ENCODE peak calls at places on chromosomes 2 and 18, in five cellular contexts. I is GM20000, J is lower leg skin, S is cardiac muscle cell, Z is lung. C is an unnamed sample.

GRCh38 chr2:156689945-156690344 is 253.8 kb downstream of the GPD2 start:
- DNase-seq in I (no peak), S (no peak), J (no peak), Z (no peak), C (no peak)

GRCh38 chr2:174263989-174264388 is 15.7 kb upstream of the OLA1 start:
- DNase-seq in S (peak), I (no peak), J (no peak), Z (no peak), C (no peak)

GRCh38 chr2:9099341-9099751 is 95.9 kb upstream of the MBOAT2 start:
- DNase-seq in Z (no peak), J (peak), I (peak), S (no peak), C (no peak)

GRCh38 chr2:187834787-187835186 is 280.6 kb upstream of the TFPI start:
- DNase-seq in I (no peak), Z (no peak), S (no peak), J (no peak), C (no peak)

GRCh38 chr2:157329524-157329923 is 3.9 kb upstream of the ERMN start:
- DNase-seq in S (no peak), J (no peak), I (no peak), Z (no peak), C (no peak)

GRCh38 chr2:149716687-149717086 is 129.1 kb upstream of the MMADHC start:
- DNase-seq in I (no peak), J (no peak), Z (no peak), S (no peak), C (no peak)

GRCh38 chr18:63255435-63255834 is 64.1 kb downstream of the BCL2 start:
- DNase-seq in Z (no peak), I (peak), S (no peak), J (no peak), C (no peak)

GRCh38 chr2:182550234-182550633 is 123.4 kb upstream of the PDE1A start:
- DNase-seq in S (no peak), Z (no peak), J (no peak), I (no peak), C (no peak)

GRCh38 chr2:235765181-235765820 is 271.5 kb downstream of the AGAP1 start:
- DNase-seq in I (peak), S (peak), Z (no peak), J (peak), C (no peak)

GRCh38 chr2:193963472-193964119 is 1693.4 kb upstream of the SLC39A10 start:
- DNase-seq in Z (no peak), S (peak), I (peak), J (no peak), C (no peak)

GRCh38 chr18:48222118-48222517 is 187.1 kb downstream of the ZBTB7C start:
- DNase-seq in S (peak), Z (peak), I (no peak), J (no peak), C (no peak)

GRCh38 chr18:45521151-45521550 is 94.1 kb upstream of the SLC14A2 start:
- DNase-seq in S (peak), Z (no peak), I (no peak), J (no peak), C (no peak)

GRCh38 chr2:64128943-64129391 is 15.3 kb downstream of the PELI1 start:
- DNase-seq in S (no peak), Z (no peak), I (peak), J (no peak), C (no peak)

GRCh38 chr2:127932199-127932877 is 46.6 kb upstream of the AMMECR1L start:
- DNase-seq in Z (no peak), S (peak), I (no peak), J (no peak), C (no peak)

GRCh38 chr2:105800953-105801635 is 56.4 kb downstream of the NCK2 start:
- DNase-seq in Z (no peak), I (no peak), J (no peak), S (no peak), C (no peak)

GRCh38 chr2:142742301-142743214 is 134.9 kb upstream of the KYNU start:
- DNase-seq in S (peak), I (no peak), Z (no peak), J (no peak), C (no peak)

GRCh38 chr2:240929364-240930095 is 23.4 kb downstream of the CROCC2 start:
- DNase-seq in I (no peak), Z (no peak), J (peak), S (no peak), C (no peak)

GRCh38 chr2:232539298-232540231 is at the start of gene CHRNG:
- DNase-seq in Z (no peak), J (peak), I (no peak), S (no peak), C (peak)

GRCh38 chr2:173550143-173550542 is 195.5 kb downstream of the CDCA7 start:
- DNase-seq in I (no peak), Z (no peak), J (no peak), S (no peak), C (no peak)

GRCh38 chr18:54192415-54192814 is 32.1 kb downstream of the MBD2 start:
- DNase-seq in J (no peak), Z (no peak), S (no peak), I (no peak), C (no peak)

GRCh38 chr2:44944102-44944951 is 2.8 kb downstream of the SIX3 start:
- DNase-seq in J (no peak), Z (no peak), I (peak), S (no peak), C (no peak)

GRCh38 chr2:29325544-29325943 is 210.3 kb downstream of the CLIP4 start:
- DNase-seq in S (no peak), J (no peak), Z (no peak), I (no peak), C (no peak)

GRCh38 chr2:74824675-74825074 is 9.3 kb upstream of the HK2 start:
- DNase-seq in J (no peak), S (no peak), Z (no peak), I (no peak), C (no peak)

GRCh38 chr2:144948205-144948855 is 428.4 kb upstream of the ZEB2 start:
- DNase-seq in J (no peak), S (no peak), Z (no peak), I (no peak), C (no peak)

GRCh38 chr2:3005859-3006258 is 371.8 kb downstream of the EIPR1 start:
- DNase-seq in I (no peak), J (no peak), Z (no peak), S (no peak), C (no peak)

GRCh38 chr2:42307180-42307579 is 53.8 kb downstream of the COX7A2L start:
- DNase-seq in J (no peak), Z (no peak), I (no peak), S (no peak), C (no peak)

GRCh38 chr2:37526323-37526722 is 145.1 kb downstream of the CDC42EP3 start:
- DNase-seq in I (no peak), Z (no peak), J (no peak), S (no peak), C (no peak)

GRCh38 chr2:43139501-43139900 is 86.9 kb downstream of the ZFP36L2 start:
- DNase-seq in I (no peak), S (no peak), J (no peak), Z (no peak), C (no peak)

GRCh38 chr2:218257390-218257981 is 3.3 kb upstream of the GPBAR1 start:
- DNase-seq in I (peak), J (peak), Z (peak), S (peak), C (no peak)

GRCh38 chr2:218894168-218895157 is 13.8 kb downstream of the WNT10A start:
- DNase-seq in I (no peak), Z (no peak), J (peak), S (no peak), C (no peak)

GRCh38 chr2:202071107-202071506 is 1.9 kb upstream of the KIAA2012 start:
- DNase-seq in S (no peak), J (no peak), Z (no peak), I (no peak), C (no peak)

GRCh38 chr2:207283356-207283755 is 117.6 kb upstream of the KLF7 start:
- DNase-seq in Z (no peak), J (no peak), I (no peak), S (peak), C (no peak)

GRCh38 chr2:67374481-67374880 is 22.7 kb upstream of the ETAA1 start:
- DNase-seq in Z (no peak), S (peak), I (no peak), J (no peak), C (no peak)

GRCh38 chr2:62309081-62309464 is 113.2 kb downstream of the B3GNT2 start:
- DNase-seq in S (no peak), I (no peak), Z (no peak), J (no peak), C (no peak)

GRCh38 chr2:176447616-176448015 is 178.4 kb downstream of the MTX2 start:
- DNase-seq in Z (no peak), S (no peak), J (no peak), I (no peak), C (no peak)

GRCh38 chr2:207828361-207829057 is 58.8 kb upstream of the FZD5 start:
- DNase-seq in S (no peak), I (no peak), J (peak), Z (no peak), C (no peak)

GRCh38 chr18:21557607-21558253 is 42.8 kb downstream of the ESCO1 start:
- DNase-seq in J (no peak), S (peak), I (no peak), Z (no peak), C (no peak)

GRCh38 chr18:77110400-77110799 is 22.2 kb downstream of the MBP start:
- DNase-seq in J (peak), I (no peak), S (no peak), Z (no peak), C (no peak)
- TF ChIP-seq CTCF in J (no peak), I (no peak), S (no peak), Z (no peak), C (no peak)

DNA sequence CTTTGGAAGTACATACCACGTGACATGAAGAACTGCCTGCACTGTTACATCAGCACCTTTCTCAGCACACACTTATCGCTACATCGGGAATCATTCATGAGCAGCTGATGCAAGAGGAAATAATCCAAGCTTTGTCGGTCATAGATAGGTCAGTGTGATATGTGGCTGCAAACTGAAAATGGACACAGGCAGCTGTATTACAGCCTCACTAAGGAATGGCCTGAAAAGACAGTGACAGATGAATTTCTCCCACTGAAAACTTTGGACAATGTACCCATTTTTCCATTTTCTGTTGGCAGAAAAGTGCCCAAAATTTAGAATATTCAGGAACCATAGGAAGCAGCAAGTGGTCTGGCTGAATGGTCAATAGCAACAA is 494.4 kb upstream of the MAP2 start:
- DNase-seq in Z (no peak), J (no peak), S (no peak), I (no peak), C (no peak)
- TF ChIP-seq CTCF in Z (no peak), J (no peak), S (no peak), I (no peak), C (no peak)

DNA sequence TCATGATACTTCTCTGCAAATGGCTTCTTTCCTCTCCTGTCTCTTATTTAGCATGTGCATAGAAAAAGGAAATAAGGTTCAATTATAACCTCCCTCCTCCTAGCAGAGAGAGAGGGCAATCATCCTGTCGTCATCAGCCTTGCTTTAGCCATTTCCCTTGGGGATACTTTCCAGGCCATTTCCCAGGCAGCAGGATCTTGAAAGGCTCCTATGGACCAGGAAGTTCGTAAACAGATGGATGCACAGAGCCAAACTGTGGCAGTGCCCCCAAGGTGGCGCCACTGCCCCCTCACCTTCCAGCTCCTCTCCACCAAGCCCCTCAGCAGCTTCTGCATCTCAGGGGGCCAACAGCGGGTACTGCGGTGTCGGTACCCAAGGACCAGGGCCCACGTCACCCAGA is 157.4 kb downstream of the DTNA start:
- DNase-seq in Z (no peak), J (no peak), S (peak), I (no peak), C (no peak)
- TF ChIP-seq CTCF in Z (no peak), J (no peak), S (peak), I (peak), C (peak)

GRCh38 chr2:222290371-222290690 is 8.5 kb downstream of the PAX3 start:
- DNase-seq in Z (no peak), I (no peak), J (no peak), S (no peak), C (no peak)
- TF ChIP-seq CTCF in Z (no peak), I (no peak), J (no peak), S (no peak), C (no peak)

C was measured in type B pancreatic cell.